ENCODE peak calls at places on chromosomes 4 and X, in eight cellular contexts. E is MM.1S; H is CD4-positive, alpha-beta memory T cell; G is uterus; Y is neuronal stem cell; K is CD8-positive, alpha-beta memory T cell; F is tibial artery; R is GM06990. A is an unnamed sample.

GRCh38 chr4:112519689-112520597 is 4.0 kb upstream of the NEUROG2 start:
- DNase-seq in F (no peak), G (no peak), R (no peak), K (no peak), E (no peak), H (no peak), Y (peak; percentile 51), A (no peak)

GRCh38 chrX:39725928-39726619 is 371.7 kb downstream of the BCOR start:
- DNase-seq in H (no peak), F (no peak), R (no peak), G (peak; percentile 68), K (no peak), Y (no peak), E (no peak), A (peak; percentile 51)

GRCh38 chrX:109793191-109793590 is 60.1 kb upstream of the ACSL4 start:
- DNase-seq in H (no peak), K (no peak), E (no peak), Y (no peak), G (no peak), R (no peak), F (no peak), A (no peak)

GRCh38 chr4:1593458-1593857 is 90.7 kb downstream of the FAM53A start:
- DNase-seq in G (no peak), R (no peak), H (no peak), K (no peak), F (no peak), E (no peak), Y (no peak), A (no peak)

GRCh38 chr4:57147335-57148060 is 37.3 kb upstream of the IGFBP7 start:
- DNase-seq in Y (no peak), E (no peak), K (no peak), F (no peak), R (no peak), H (no peak), G (no peak), A (peak; percentile 77)

GRCh38 chr4:52103314-52103713 is 52.2 kb downstream of the SPATA18 start:
- DNase-seq in G (no peak), H (no peak), Y (peak; percentile 15), E (no peak), R (no peak), F (no peak), K (no peak), A (no peak)

GRCh38 chr4:124768596-124768995 is 56.1 kb upstream of the ANKRD50 start:
- DNase-seq in G (no peak), Y (no peak), H (no peak), F (no peak), R (no peak), K (no peak), E (no peak), A (no peak)

GRCh38 chrX:78329486-78329885 is 2.1 kb upstream of the CYSLTR1 start:
- DNase-seq in K (no peak), Y (no peak), H (peak; percentile 34), G (no peak), F (no peak), E (peak; percentile 58), R (no peak), A (no peak)

GRCh38 chr4:124060261-124060918 is 652.1 kb downstream of the ANKRD50 start:
- DNase-seq in G (peak; percentile 79), R (no peak), H (no peak), E (peak; percentile 80), Y (no peak), F (peak; percentile 80), K (no peak), A (peak; percentile 31)

GRCh38 chr4:8539661-8540060 is 40.5 kb upstream of the GPR78 start:
- DNase-seq in F (no peak), K (no peak), E (peak; percentile 15), Y (no peak), H (peak; percentile 8), G (no peak), R (no peak), A (no peak)

GRCh38 chr4:88660446-88661294 is 37.0 kb downstream of the NAP1L5 start:
- DNase-seq in H (no peak), G (no peak), Y (no peak), R (no peak), E (no peak), F (no peak), K (no peak), A (peak; percentile 9)

GRCh38 chr4:147942729-147943128 is 210.8 kb downstream of the ARHGAP10 start:
- DNase-seq in F (no peak), Y (no peak), H (no peak), E (no peak), G (no peak), R (no peak), K (no peak), A (no peak)

GRCh38 chr4:26326791-26327190 is 6.0 kb downstream of the RBPJ start:
- DNase-seq in K (no peak), R (no peak), Y (no peak), F (no peak), G (no peak), E (no peak), H (no peak), A (peak; percentile 95)

GRCh38 chr4:158777423-158777822 is 8.6 kb downstream of the FNIP2 start:
- DNase-seq in Y (no peak), R (no peak), G (no peak), F (no peak), K (no peak), H (no peak), E (no peak), A (no peak)

GRCh38 chr4:43089730-43090129 is 197.2 kb downstream of the GRXCR1 start:
- DNase-seq in H (no peak), Y (no peak), K (no peak), E (no peak), G (no peak), R (no peak), F (no peak), A (no peak)

GRCh38 chr4:25370242-25370641 is 6.8 kb upstream of the ANAPC4 start:
- DNase-seq in H (no peak), K (no peak), F (no peak), R (no peak), E (no peak), Y (no peak), G (no peak), A (no peak)

GRCh38 chr4:152591361-152591760 is 55.5 kb upstream of the FBXW7 start:
- DNase-seq in K (no peak), R (peak; percentile 15), G (no peak), Y (peak; percentile 31), H (peak; percentile 12), F (no peak), E (no peak), A (peak; percentile 16)

GRCh38 chr4:23401572-23401971 is 488.3 kb downstream of the PPARGC1A start:
- DNase-seq in H (no peak), Y (no peak), E (no peak), K (no peak), G (no peak), R (no peak), F (no peak), A (no peak)

GRCh38 chr4:120304801-120305200 is 238.2 kb upstream of the MAD2L1 start:
- DNase-seq in K (no peak), R (no peak), H (no peak), F (no peak), E (no peak), Y (no peak), G (no peak), A (no peak)

GRCh38 chr4:48853604-48854394 is 22.9 kb downstream of the OCIAD1 start:
- DNase-seq in K (no peak), H (no peak), G (no peak), Y (no peak), R (no peak), E (no peak), F (no peak), A (no peak)
- H3K36me3 ChIP-seq in K (peaks cover 18% of the 10 kb centered on the region), H (peaks cover 32% of the 10 kb centered on the region), G (no peaks in the 10 kb centered on the region), Y (peaks cover 98% of the 10 kb centered on the region), R (peaks cover 7% of the 10 kb centered on the region), E (peaks cover 11% of the 10 kb centered on the region), F (peaks cover 61% of the 10 kb centered on the region), A (peaks cover 27% of the 10 kb centered on the region)

DNA sequence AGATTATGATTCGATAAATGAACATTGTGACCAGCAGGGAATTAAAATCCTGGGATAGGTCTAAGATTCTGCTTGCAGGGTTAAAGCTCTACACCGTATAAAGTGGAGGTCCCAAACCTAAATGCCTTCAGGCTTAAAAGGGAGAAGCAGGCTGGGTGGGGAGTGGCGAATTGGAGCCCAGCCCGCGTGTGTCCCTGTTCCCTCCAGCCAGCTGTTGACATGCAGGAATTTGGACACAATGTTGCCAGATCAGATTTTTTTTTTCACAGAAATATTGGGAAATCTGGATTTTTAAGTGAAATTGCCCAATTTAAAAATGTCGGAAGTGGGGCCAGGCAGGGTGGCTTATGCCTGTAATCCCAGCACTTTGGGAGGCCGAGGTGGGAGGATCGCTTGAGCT is 60.5 kb downstream of the ELF4 start:
- DNase-seq in H (no peak), G (no peak), E (no peak), Y (no peak), R (no peak), K (no peak), F (peak; percentile 33), A (no peak)
- H3K36me3 ChIP-seq in H (peaks cover 5% of the 10 kb centered on the region), G (no peaks in the 10 kb centered on the region), E (no peaks in the 10 kb centered on the region), Y (peaks cover 82% of the 10 kb centered on the region), R (no peaks in the 10 kb centered on the region), K (peaks cover 18% of the 10 kb centered on the region), F (peaks cover 54% of the 10 kb centered on the region), A (peaks cover 13% of the 10 kb centered on the region)

DNA sequence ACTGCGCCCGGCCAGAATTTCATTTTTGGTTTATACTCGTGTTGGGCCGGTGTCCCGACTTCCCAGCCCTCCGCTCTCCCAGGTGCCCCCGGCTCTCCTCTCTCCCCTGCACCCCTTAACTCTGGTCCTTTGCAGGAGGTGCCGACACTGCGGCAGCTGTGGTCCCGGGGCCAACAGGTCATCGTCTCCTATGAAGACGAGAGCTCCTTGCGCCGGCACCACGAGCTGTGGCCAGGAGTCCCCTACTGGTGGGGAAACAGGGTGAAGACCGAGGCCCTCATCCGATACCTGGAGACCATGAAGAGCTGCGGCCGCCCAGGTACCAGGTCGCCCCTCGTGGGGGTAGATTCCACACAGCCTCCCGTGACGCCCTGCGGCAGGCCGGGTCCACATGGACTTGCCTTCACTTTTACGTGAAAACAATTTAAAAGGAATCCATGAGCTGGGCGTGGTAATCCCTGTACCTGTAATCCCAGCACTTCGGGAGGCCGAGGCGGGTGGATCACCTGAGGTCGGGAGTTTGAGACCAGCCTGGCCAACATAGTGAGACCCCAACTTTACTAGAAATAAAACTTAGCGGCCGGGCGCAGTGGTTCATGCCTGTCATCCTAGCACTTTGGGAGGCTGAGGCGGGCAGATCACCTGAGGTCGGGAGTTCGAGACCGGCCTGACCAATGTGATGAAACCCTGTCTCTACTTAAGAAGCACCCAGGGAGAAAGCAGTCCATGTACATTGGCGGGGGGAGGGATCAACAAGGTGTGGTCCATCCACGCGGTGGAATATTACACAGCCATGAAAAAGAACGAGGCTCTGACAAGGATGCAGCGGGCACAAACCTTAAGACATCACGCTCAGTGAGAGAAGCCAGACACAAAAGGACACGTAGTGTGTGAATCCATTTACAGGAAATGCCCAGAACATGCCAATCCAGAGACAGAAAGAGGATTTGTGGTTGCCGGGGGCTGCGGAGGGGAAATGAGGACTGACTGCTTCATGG is 12.0 kb downstream of the PLCXD1 start:
- DNase-seq in G (no peak), Y (no peak), F (peak; percentile 13), H (no peak), E (no peak), R (no peak), K (no peak), A (no peak)
- H3K36me3 ChIP-seq in G (no peaks in the 10 kb centered on the region), Y (peaks cover 74% of the 10 kb centered on the region), F (peaks cover 17% of the 10 kb centered on the region), H (peaks cover 5% of the 10 kb centered on the region), E (no peaks in the 10 kb centered on the region), R (peaks cover 14% of the 10 kb centered on the region), K (peaks cover 12% of the 10 kb centered on the region), A (peaks cover 15% of the 10 kb centered on the region)

DNA sequence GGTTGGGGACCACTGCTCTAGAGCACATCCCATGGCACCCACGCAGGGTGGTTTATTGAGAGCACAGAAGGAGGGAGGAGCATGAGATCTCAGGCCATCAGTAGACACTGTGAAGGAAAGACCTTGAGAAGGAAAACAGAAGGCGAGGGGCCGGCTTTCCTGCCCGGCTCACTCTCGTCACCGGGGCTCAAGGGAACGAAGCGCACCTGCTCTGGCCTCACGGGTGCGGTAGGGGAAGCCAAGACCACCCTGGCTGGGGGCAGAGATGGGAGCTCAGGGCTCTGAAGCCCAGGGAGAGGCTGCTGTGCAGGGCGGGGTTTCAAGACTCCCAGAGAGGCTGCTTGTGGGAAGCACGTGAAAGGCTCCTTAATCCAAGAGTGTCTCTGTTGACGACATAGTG is 105.9 kb downstream of the TNIP2 start:
- DNase-seq in H (no peak), R (no peak), Y (no peak), E (no peak), G (no peak), K (no peak), F (no peak), A (no peak)
- H3K36me3 ChIP-seq in H (peaks cover 33% of the 10 kb centered on the region), R (peaks cover 26% of the 10 kb centered on the region), Y (peaks cover 92% of the 10 kb centered on the region), E (no peaks in the 10 kb centered on the region), G (no peaks in the 10 kb centered on the region), K (peaks cover 26% of the 10 kb centered on the region), F (peaks cover 59% of the 10 kb centered on the region), A (peaks cover 46% of the 10 kb centered on the region)